ENCODE peak calls at places on chromosome 18, in ten cellular contexts. One of them, this sample, is unnamed.

GRCh38 chr18:32427084-32427933 is 43.4 kb downstream of the GAREM1 start:
- DNase-seq in activated CD4-positive, alpha-beta T cell treated with anti-CD3 and anti-CD28 coated beads for 48 hours: no peak
- DNase-seq in activated naive CD4-positive, alpha-beta T cell treated with anti-CD3 and anti-CD28 coated beads, Interleukin-2, amount 10 ng/mL, durations not matched to agents 7 days and 5 days: no peak
- DNase-seq in IMR-90: no peak
- DNase-seq in stimulated activated naive CD8-positive, alpha-beta T cell treated with anti-CD3 and anti-CD28 coated beads, Interleukin-15, Interleukin-2, amounts not matched to agents 100 U/mL and 50 U/mL, for 24 hours: no peak
- DNase-seq in occipital lobe: no peak
- DNase-seq in lung microvascular endothelial cell: no peak
- DNase-seq in effector memory CD4-positive, alpha-beta T cell: no peak
- DNase-seq in aorta: no peak
- DNase-seq in adrenal gland: no peak
- DNase-seq in this sample: no peak

GRCh38 chr18:57837917-57838548 is 34.9 kb upstream of the ATP8B1 start:
- DNase-seq in activated CD4-positive, alpha-beta T cell treated with anti-CD3 and anti-CD28 coated beads for 48 hours: peak
- DNase-seq in activated naive CD4-positive, alpha-beta T cell treated with anti-CD3 and anti-CD28 coated beads, Interleukin-2, amount 10 ng/mL, durations not matched to agents 7 days and 5 days: peak
- DNase-seq in IMR-90: peak
- DNase-seq in stimulated activated naive CD8-positive, alpha-beta T cell treated with anti-CD3 and anti-CD28 coated beads, Interleukin-15, Interleukin-2, amounts not matched to agents 100 U/mL and 50 U/mL, for 24 hours: peak
- DNase-seq in occipital lobe: no peak
- DNase-seq in lung microvascular endothelial cell: peak
- DNase-seq in effector memory CD4-positive, alpha-beta T cell: no peak
- DNase-seq in aorta: no peak
- DNase-seq in adrenal gland: no peak
- DNase-seq in this sample: no peak

GRCh38 chr18:1544016-1544415 is 639.3 kb downstream of the ADCYAP1 start:
- DNase-seq in activated CD4-positive, alpha-beta T cell treated with anti-CD3 and anti-CD28 coated beads for 48 hours: no peak
- DNase-seq in activated naive CD4-positive, alpha-beta T cell treated with anti-CD3 and anti-CD28 coated beads, Interleukin-2, amount 10 ng/mL, durations not matched to agents 7 days and 5 days: no peak
- DNase-seq in IMR-90: no peak
- DNase-seq in stimulated activated naive CD8-positive, alpha-beta T cell treated with anti-CD3 and anti-CD28 coated beads, Interleukin-15, Interleukin-2, amounts not matched to agents 100 U/mL and 50 U/mL, for 24 hours: no peak
- DNase-seq in occipital lobe: no peak
- DNase-seq in lung microvascular endothelial cell: no peak
- DNase-seq in effector memory CD4-positive, alpha-beta T cell: no peak
- DNase-seq in aorta: no peak
- DNase-seq in adrenal gland: no peak
- DNase-seq in this sample: no peak

GRCh38 chr18:58989184-58989759 is 124.6 kb downstream of the ZNF532 start:
- DNase-seq in activated CD4-positive, alpha-beta T cell treated with anti-CD3 and anti-CD28 coated beads for 48 hours: no peak
- DNase-seq in activated naive CD4-positive, alpha-beta T cell treated with anti-CD3 and anti-CD28 coated beads, Interleukin-2, amount 10 ng/mL, durations not matched to agents 7 days and 5 days: no peak
- DNase-seq in IMR-90: no peak
- DNase-seq in stimulated activated naive CD8-positive, alpha-beta T cell treated with anti-CD3 and anti-CD28 coated beads, Interleukin-15, Interleukin-2, amounts not matched to agents 100 U/mL and 50 U/mL, for 24 hours: no peak
- DNase-seq in occipital lobe: no peak
- DNase-seq in lung microvascular endothelial cell: no peak
- DNase-seq in effector memory CD4-positive, alpha-beta T cell: no peak
- DNase-seq in aorta: no peak
- DNase-seq in adrenal gland: no peak
- DNase-seq in this sample: no peak

GRCh38 chr18:6785001-6785400 is 55.5 kb downstream of the ARHGAP28 start:
- DNase-seq in activated CD4-positive, alpha-beta T cell treated with anti-CD3 and anti-CD28 coated beads for 48 hours: no peak
- DNase-seq in activated naive CD4-positive, alpha-beta T cell treated with anti-CD3 and anti-CD28 coated beads, Interleukin-2, amount 10 ng/mL, durations not matched to agents 7 days and 5 days: no peak
- DNase-seq in IMR-90: peak
- DNase-seq in stimulated activated naive CD8-positive, alpha-beta T cell treated with anti-CD3 and anti-CD28 coated beads, Interleukin-15, Interleukin-2, amounts not matched to agents 100 U/mL and 50 U/mL, for 24 hours: no peak
- DNase-seq in occipital lobe: no peak
- DNase-seq in lung microvascular endothelial cell: no peak
- DNase-seq in effector memory CD4-positive, alpha-beta T cell: no peak
- DNase-seq in aorta: no peak
- DNase-seq in adrenal gland: no peak
- DNase-seq in this sample: no peak

GRCh38 chr18:33841221-33841967 is 263.4 kb downstream of the ASXL3 start:
- DNase-seq in activated CD4-positive, alpha-beta T cell treated with anti-CD3 and anti-CD28 coated beads for 48 hours: no peak
- DNase-seq in activated naive CD4-positive, alpha-beta T cell treated with anti-CD3 and anti-CD28 coated beads, Interleukin-2, amount 10 ng/mL, durations not matched to agents 7 days and 5 days: no peak
- DNase-seq in IMR-90: no peak
- DNase-seq in stimulated activated naive CD8-positive, alpha-beta T cell treated with anti-CD3 and anti-CD28 coated beads, Interleukin-15, Interleukin-2, amounts not matched to agents 100 U/mL and 50 U/mL, for 24 hours: no peak
- DNase-seq in occipital lobe: no peak
- DNase-seq in lung microvascular endothelial cell: no peak
- DNase-seq in effector memory CD4-positive, alpha-beta T cell: no peak
- DNase-seq in aorta: no peak
- DNase-seq in adrenal gland: no peak
- DNase-seq in this sample: no peak

GRCh38 chr18:68428026-68428425 is 286.9 kb downstream of the TMX3 start:
- DNase-seq in activated CD4-positive, alpha-beta T cell treated with anti-CD3 and anti-CD28 coated beads for 48 hours: no peak
- DNase-seq in activated naive CD4-positive, alpha-beta T cell treated with anti-CD3 and anti-CD28 coated beads, Interleukin-2, amount 10 ng/mL, durations not matched to agents 7 days and 5 days: no peak
- DNase-seq in IMR-90: peak
- DNase-seq in stimulated activated naive CD8-positive, alpha-beta T cell treated with anti-CD3 and anti-CD28 coated beads, Interleukin-15, Interleukin-2, amounts not matched to agents 100 U/mL and 50 U/mL, for 24 hours: no peak
- DNase-seq in occipital lobe: peak
- DNase-seq in lung microvascular endothelial cell: peak
- DNase-seq in effector memory CD4-positive, alpha-beta T cell: no peak
- DNase-seq in aorta: no peak
- DNase-seq in adrenal gland: no peak
- DNase-seq in this sample: peak

GRCh38 chr18:58848685-58849084 is 16.0 kb upstream of the ZNF532 start:
- DNase-seq in activated CD4-positive, alpha-beta T cell treated with anti-CD3 and anti-CD28 coated beads for 48 hours: no peak
- DNase-seq in activated naive CD4-positive, alpha-beta T cell treated with anti-CD3 and anti-CD28 coated beads, Interleukin-2, amount 10 ng/mL, durations not matched to agents 7 days and 5 days: no peak
- DNase-seq in IMR-90: peak
- DNase-seq in stimulated activated naive CD8-positive, alpha-beta T cell treated with anti-CD3 and anti-CD28 coated beads, Interleukin-15, Interleukin-2, amounts not matched to agents 100 U/mL and 50 U/mL, for 24 hours: no peak
- DNase-seq in occipital lobe: no peak
- DNase-seq in lung microvascular endothelial cell: no peak
- DNase-seq in effector memory CD4-positive, alpha-beta T cell: no peak
- DNase-seq in aorta: no peak
- DNase-seq in adrenal gland: no peak
- DNase-seq in this sample: no peak

GRCh38 chr18:70044626-70045025 is 97.0 kb upstream of the CD226 start:
- DNase-seq in activated CD4-positive, alpha-beta T cell treated with anti-CD3 and anti-CD28 coated beads for 48 hours: no peak
- DNase-seq in activated naive CD4-positive, alpha-beta T cell treated with anti-CD3 and anti-CD28 coated beads, Interleukin-2, amount 10 ng/mL, durations not matched to agents 7 days and 5 days: no peak
- DNase-seq in IMR-90: peak
- DNase-seq in stimulated activated naive CD8-positive, alpha-beta T cell treated with anti-CD3 and anti-CD28 coated beads, Interleukin-15, Interleukin-2, amounts not matched to agents 100 U/mL and 50 U/mL, for 24 hours: no peak
- DNase-seq in occipital lobe: no peak
- DNase-seq in lung microvascular endothelial cell: peak
- DNase-seq in effector memory CD4-positive, alpha-beta T cell: no peak
- DNase-seq in aorta: no peak
- DNase-seq in adrenal gland: no peak
- DNase-seq in this sample: no peak